ENCODE peak calls at places on chromosomes 16 and 17, in eight cellular contexts. One of them, this sample, is unnamed.

GRCh38 chr17:21213491-21214014 is 408 bp downstream of the TMEM11 start:
- DNase-seq in NCI-H1417: no peak
- DNase-seq in globus pallidus: no peak
- DNase-seq in H9: no peak
- DNase-seq in activated CD4-positive, alpha-beta T cell treated with anti-CD3 and anti-CD28 coated beads for 48 hours: peak
- DNase-seq in NCI-H774: no peak
- DNase-seq in body of pancreas: peak
- DNase-seq in NCI-H510A treated with DMSO at 0.1 percent for 48 hours: no peak
- DNase-seq in this sample: peak

GRCh38 chr16:22926105-22926751 is 112.3 kb downstream of the HS3ST2 start:
- DNase-seq in NCI-H510A treated with DMSO at 0.1 percent for 48 hours: no peak
- DNase-seq in body of pancreas: no peak
- DNase-seq in H9: no peak
- DNase-seq in globus pallidus: no peak
- DNase-seq in NCI-H1417: no peak
- DNase-seq in NCI-H774: no peak
- DNase-seq in activated CD4-positive, alpha-beta T cell treated with anti-CD3 and anti-CD28 coated beads for 48 hours: no peak
- DNase-seq in this sample: no peak

GRCh38 chr17:19004601-19005441 is at the start of gene FAM83G:
- DNase-seq in globus pallidus: no peak
- DNase-seq in activated CD4-positive, alpha-beta T cell treated with anti-CD3 and anti-CD28 coated beads for 48 hours: peak
- DNase-seq in H9: peak
- DNase-seq in NCI-H510A treated with DMSO at 0.1 percent for 48 hours: peak
- DNase-seq in NCI-H1417: peak
- DNase-seq in body of pancreas: peak
- DNase-seq in NCI-H774: peak
- DNase-seq in this sample: peak

GRCh38 chr17:50052241-50052788 is 3.6 kb upstream of the ITGA3 start:
- DNase-seq in NCI-H510A treated with DMSO at 0.1 percent for 48 hours: peak
- DNase-seq in activated CD4-positive, alpha-beta T cell treated with anti-CD3 and anti-CD28 coated beads for 48 hours: no peak
- DNase-seq in globus pallidus: no peak
- DNase-seq in NCI-H774: peak
- DNase-seq in body of pancreas: no peak
- DNase-seq in NCI-H1417: no peak
- DNase-seq in H9: peak
- DNase-seq in this sample: no peak

GRCh38 chr17:78143214-78144145 is 2.7 kb upstream of the C17orf99 start:
- DNase-seq in NCI-H1417: no peak
- DNase-seq in NCI-H774: no peak
- DNase-seq in globus pallidus: no peak
- DNase-seq in body of pancreas: peak
- DNase-seq in NCI-H510A treated with DMSO at 0.1 percent for 48 hours: no peak
- DNase-seq in activated CD4-positive, alpha-beta T cell treated with anti-CD3 and anti-CD28 coated beads for 48 hours: no peak
- DNase-seq in H9: no peak
- DNase-seq in this sample: no peak

GRCh38 chr17:29242790-29243189 is 3.9 kb upstream of the CRYBA1 start:
- DNase-seq in activated CD4-positive, alpha-beta T cell treated with anti-CD3 and anti-CD28 coated beads for 48 hours: no peak
- DNase-seq in globus pallidus: no peak
- DNase-seq in body of pancreas: no peak
- DNase-seq in NCI-H510A treated with DMSO at 0.1 percent for 48 hours: no peak
- DNase-seq in NCI-H774: no peak
- DNase-seq in H9: no peak
- DNase-seq in NCI-H1417: no peak
- DNase-seq in this sample: no peak

GRCh38 chr17:80071116-80071980 is 30.0 kb upstream of the GAA start:
- DNase-seq in NCI-H510A treated with DMSO at 0.1 percent for 48 hours: no peak
- DNase-seq in body of pancreas: peak
- DNase-seq in NCI-H774: peak
- DNase-seq in globus pallidus: peak
- DNase-seq in H9: no peak
- DNase-seq in activated CD4-positive, alpha-beta T cell treated with anti-CD3 and anti-CD28 coated beads for 48 hours: no peak
- DNase-seq in NCI-H1417: no peak
- DNase-seq in this sample: no peak

GRCh38 chr17:35053204-35053603 is 10.3 kb downstream of the RFFL start:
- DNase-seq in NCI-H774: no peak
- DNase-seq in NCI-H510A treated with DMSO at 0.1 percent for 48 hours: no peak
- DNase-seq in activated CD4-positive, alpha-beta T cell treated with anti-CD3 and anti-CD28 coated beads for 48 hours: no peak
- DNase-seq in H9: no peak
- DNase-seq in NCI-H1417: no peak
- DNase-seq in body of pancreas: no peak
- DNase-seq in globus pallidus: no peak
- DNase-seq in this sample: no peak

GRCh38 chr17:20908373-20909273 is 134.2 kb downstream of the USP22 start:
- DNase-seq in body of pancreas: peak
- DNase-seq in H9: peak
- DNase-seq in activated CD4-positive, alpha-beta T cell treated with anti-CD3 and anti-CD28 coated beads for 48 hours: peak
- DNase-seq in NCI-H1417: peak
- DNase-seq in globus pallidus: peak
- DNase-seq in NCI-H510A treated with DMSO at 0.1 percent for 48 hours: peak
- DNase-seq in NCI-H774: no peak
- DNase-seq in this sample: peak

GRCh38 chr17:60989846-60990245 is 312.2 kb downstream of the BCAS3 start:
- DNase-seq in NCI-H510A treated with DMSO at 0.1 percent for 48 hours: no peak
- DNase-seq in globus pallidus: no peak
- DNase-seq in body of pancreas: no peak
- DNase-seq in NCI-H1417: no peak
- DNase-seq in H9: no peak
- DNase-seq in activated CD4-positive, alpha-beta T cell treated with anti-CD3 and anti-CD28 coated beads for 48 hours: no peak
- DNase-seq in NCI-H774: no peak
- DNase-seq in this sample: no peak

GRCh38 chr16:69865701-69866100 is 85.4 kb upstream of the CLEC18A start:
- DNase-seq in H9: no peak
- DNase-seq in body of pancreas: no peak
- DNase-seq in NCI-H1417: no peak
- DNase-seq in NCI-H510A treated with DMSO at 0.1 percent for 48 hours: no peak
- DNase-seq in NCI-H774: no peak
- DNase-seq in globus pallidus: no peak
- DNase-seq in activated CD4-positive, alpha-beta T cell treated with anti-CD3 and anti-CD28 coated beads for 48 hours: no peak
- DNase-seq in this sample: no peak

GRCh38 chr16:70579648-70580630 is 56.3 kb downstream of the SF3B3 start:
- DNase-seq in H9: peak
- DNase-seq in activated CD4-positive, alpha-beta T cell treated with anti-CD3 and anti-CD28 coated beads for 48 hours: no peak
- DNase-seq in NCI-H774: no peak
- DNase-seq in NCI-H510A treated with DMSO at 0.1 percent for 48 hours: no peak
- DNase-seq in NCI-H1417: no peak
- DNase-seq in globus pallidus: no peak
- DNase-seq in body of pancreas: no peak
- DNase-seq in this sample: no peak

GRCh38 chr17:83162035-83162745 is 82.8 kb downstream of the METRNL start:
- DNase-seq in body of pancreas: peak
- DNase-seq in globus pallidus: no peak
- DNase-seq in NCI-H1417: no peak
- DNase-seq in activated CD4-positive, alpha-beta T cell treated with anti-CD3 and anti-CD28 coated beads for 48 hours: no peak
- DNase-seq in NCI-H774: no peak
- DNase-seq in H9: no peak
- DNase-seq in NCI-H510A treated with DMSO at 0.1 percent for 48 hours: no peak
- DNase-seq in this sample: no peak

GRCh38 chr17:68623811-68624210 is 22.6 kb upstream of the FAM20A start:
- DNase-seq in NCI-H1417: no peak
- DNase-seq in body of pancreas: no peak
- DNase-seq in globus pallidus: no peak
- DNase-seq in activated CD4-positive, alpha-beta T cell treated with anti-CD3 and anti-CD28 coated beads for 48 hours: no peak
- DNase-seq in H9: no peak
- DNase-seq in NCI-H774: no peak
- DNase-seq in NCI-H510A treated with DMSO at 0.1 percent for 48 hours: no peak
- DNase-seq in this sample: no peak

GRCh38 chr16:19776565-19776964 is 58.5 kb downstream of the IQCK start:
- DNase-seq in NCI-H510A treated with DMSO at 0.1 percent for 48 hours: no peak
- DNase-seq in body of pancreas: no peak
- DNase-seq in NCI-H774: no peak
- DNase-seq in globus pallidus: no peak
- DNase-seq in NCI-H1417: no peak
- DNase-seq in activated CD4-positive, alpha-beta T cell treated with anti-CD3 and anti-CD28 coated beads for 48 hours: no peak
- DNase-seq in H9: no peak
- DNase-seq in this sample: no peak

GRCh38 chr16:85934210-85934609 is 35.2 kb downstream of the IRF8 start:
- DNase-seq in NCI-H510A treated with DMSO at 0.1 percent for 48 hours: no peak
- DNase-seq in H9: no peak
- DNase-seq in activated CD4-positive, alpha-beta T cell treated with anti-CD3 and anti-CD28 coated beads for 48 hours: no peak
- DNase-seq in NCI-H774: no peak
- DNase-seq in body of pancreas: no peak
- DNase-seq in globus pallidus: no peak
- DNase-seq in NCI-H1417: no peak
- DNase-seq in this sample: no peak

GRCh38 chr17:50687200-50688066 is 20.3 kb downstream of the ANKRD40 start:
- DNase-seq in NCI-H510A treated with DMSO at 0.1 percent for 48 hours: peak
- DNase-seq in globus pallidus: no peak
- DNase-seq in body of pancreas: no peak
- DNase-seq in NCI-H1417: no peak
- DNase-seq in H9: peak
- DNase-seq in NCI-H774: no peak
- DNase-seq in activated CD4-positive, alpha-beta T cell treated with anti-CD3 and anti-CD28 coated beads for 48 hours: no peak
- DNase-seq in this sample: no peak

GRCh38 chr16:59865071-59865671 is 1131.1 kb upstream of the GOT2 start:
- DNase-seq in NCI-H510A treated with DMSO at 0.1 percent for 48 hours: no peak
- DNase-seq in H9: no peak
- DNase-seq in body of pancreas: no peak
- DNase-seq in NCI-H1417: no peak
- DNase-seq in activated CD4-positive, alpha-beta T cell treated with anti-CD3 and anti-CD28 coated beads for 48 hours: no peak
- DNase-seq in NCI-H774: no peak
- DNase-seq in globus pallidus: no peak
- DNase-seq in this sample: no peak

GRCh38 chr17:80929449-80929848 is 62.2 kb upstream of the CHMP6 start:
- DNase-seq in globus pallidus: no peak
- DNase-seq in NCI-H510A treated with DMSO at 0.1 percent for 48 hours: no peak
- DNase-seq in NCI-H1417: no peak
- DNase-seq in H9: no peak
- DNase-seq in activated CD4-positive, alpha-beta T cell treated with anti-CD3 and anti-CD28 coated beads for 48 hours: no peak
- DNase-seq in body of pancreas: no peak
- DNase-seq in NCI-H774: no peak
- DNase-seq in this sample: no peak

GRCh38 chr16:4233431-4233830 is 8.4 kb downstream of the SRL start:
- DNase-seq in NCI-H510A treated with DMSO at 0.1 percent for 48 hours: no peak
- DNase-seq in activated CD4-positive, alpha-beta T cell treated with anti-CD3 and anti-CD28 coated beads for 48 hours: no peak
- DNase-seq in NCI-H774: no peak
- DNase-seq in globus pallidus: no peak
- DNase-seq in body of pancreas: no peak
- DNase-seq in NCI-H1417: no peak
- DNase-seq in H9: no peak
- DNase-seq in this sample: no peak

GRCh38 chr17:74427048-74427762 is 4.7 kb upstream of the GPRC5C start:
- DNase-seq in NCI-H1417: no peak
- DNase-seq in globus pallidus: no peak
- DNase-seq in body of pancreas: peak
- DNase-seq in H9: peak
- DNase-seq in activated CD4-positive, alpha-beta T cell treated with anti-CD3 and anti-CD28 coated beads for 48 hours: no peak
- DNase-seq in NCI-H774: no peak
- DNase-seq in NCI-H510A treated with DMSO at 0.1 percent for 48 hours: no peak
- DNase-seq in this sample: no peak

GRCh38 chr17:62649570-62649969 is 22.1 kb downstream of the MRC2 start:
- DNase-seq in NCI-H774: no peak
- DNase-seq in activated CD4-positive, alpha-beta T cell treated with anti-CD3 and anti-CD28 coated beads for 48 hours: no peak
- DNase-seq in body of pancreas: no peak
- DNase-seq in H9: no peak
- DNase-seq in globus pallidus: no peak
- DNase-seq in NCI-H1417: no peak
- DNase-seq in NCI-H510A treated with DMSO at 0.1 percent for 48 hours: no peak
- DNase-seq in this sample: no peak

GRCh38 chr17:72518810-72519597 is 398.2 kb downstream of the SOX9 start:
- DNase-seq in H9: no peak
- DNase-seq in NCI-H510A treated with DMSO at 0.1 percent for 48 hours: peak
- DNase-seq in NCI-H774: peak
- DNase-seq in NCI-H1417: peak
- DNase-seq in body of pancreas: peak
- DNase-seq in activated CD4-positive, alpha-beta T cell treated with anti-CD3 and anti-CD28 coated beads for 48 hours: no peak
- DNase-seq in globus pallidus: no peak
- DNase-seq in this sample: no peak

GRCh38 chr16:65909310-65910050 is 457.0 kb upstream of the CDH5 start:
- DNase-seq in activated CD4-positive, alpha-beta T cell treated with anti-CD3 and anti-CD28 coated beads for 48 hours: no peak
- DNase-seq in NCI-H774: no peak
- DNase-seq in body of pancreas: no peak
- DNase-seq in NCI-H510A treated with DMSO at 0.1 percent for 48 hours: peak
- DNase-seq in NCI-H1417: no peak
- DNase-seq in H9: no peak
- DNase-seq in globus pallidus: no peak
- DNase-seq in this sample: peak

GRCh38 chr17:64506576-64507417 is at the start of gene CEP95:
- DNase-seq in NCI-H510A treated with DMSO at 0.1 percent for 48 hours: peak
- DNase-seq in activated CD4-positive, alpha-beta T cell treated with anti-CD3 and anti-CD28 coated beads for 48 hours: peak
- DNase-seq in NCI-H1417: peak
- DNase-seq in globus pallidus: peak
- DNase-seq in NCI-H774: peak
- DNase-seq in H9: no peak
- DNase-seq in body of pancreas: peak
- DNase-seq in this sample: peak

GRCh38 chr17:75645501-75645888 is 12.3 kb downstream of the SMIM5 start:
- DNase-seq in activated CD4-positive, alpha-beta T cell treated with anti-CD3 and anti-CD28 coated beads for 48 hours: no peak
- DNase-seq in NCI-H774: peak
- DNase-seq in NCI-H1417: peak
- DNase-seq in H9: peak
- DNase-seq in NCI-H510A treated with DMSO at 0.1 percent for 48 hours: peak
- DNase-seq in globus pallidus: no peak
- DNase-seq in body of pancreas: peak
- DNase-seq in this sample: no peak

GRCh38 chr17:50020841-50021599 is 26.0 kb upstream of the DLX3 start:
- DNase-seq in NCI-H774: no peak
- DNase-seq in NCI-H1417: no peak
- DNase-seq in body of pancreas: no peak
- DNase-seq in activated CD4-positive, alpha-beta T cell treated with anti-CD3 and anti-CD28 coated beads for 48 hours: no peak
- DNase-seq in NCI-H510A treated with DMSO at 0.1 percent for 48 hours: no peak
- DNase-seq in globus pallidus: no peak
- DNase-seq in H9: no peak
- DNase-seq in this sample: no peak

GRCh38 chr16:4172070-4172469 is 55.8 kb upstream of the ADCY9 start:
- DNase-seq in NCI-H510A treated with DMSO at 0.1 percent for 48 hours: no peak
- DNase-seq in activated CD4-positive, alpha-beta T cell treated with anti-CD3 and anti-CD28 coated beads for 48 hours: peak
- DNase-seq in NCI-H1417: no peak
- DNase-seq in NCI-H774: no peak
- DNase-seq in H9: no peak
- DNase-seq in body of pancreas: no peak
- DNase-seq in globus pallidus: no peak
- DNase-seq in this sample: no peak

GRCh38 chr16:38941-39892 is 14.2 kb downstream of the POLR3K start:
- DNase-seq in NCI-H774: no peak
- DNase-seq in globus pallidus: no peak
- DNase-seq in NCI-H510A treated with DMSO at 0.1 percent for 48 hours: peak
- DNase-seq in activated CD4-positive, alpha-beta T cell treated with anti-CD3 and anti-CD28 coated beads for 48 hours: peak
- DNase-seq in NCI-H1417: peak
- DNase-seq in body of pancreas: no peak
- DNase-seq in H9: no peak
- DNase-seq in this sample: peak

GRCh38 chr16:28255838-28256237 is 36.5 kb upstream of the SBK1 start:
- DNase-seq in NCI-H1417: no peak
- DNase-seq in activated CD4-positive, alpha-beta T cell treated with anti-CD3 and anti-CD28 coated beads for 48 hours: no peak
- DNase-seq in globus pallidus: no peak
- DNase-seq in NCI-H774: no peak
- DNase-seq in body of pancreas: no peak
- DNase-seq in NCI-H510A treated with DMSO at 0.1 percent for 48 hours: no peak
- DNase-seq in H9: no peak
- DNase-seq in this sample: no peak

This sample was measured in OCI-LY7.